ENCODE peak calls at places on chromosomes 11 and 22, in four cellular contexts. N is suprapubic skin, D is lower leg skin, F is HFF-Myc. E is an unnamed sample.

GRCh38 chr22:44497218-44497903 is 672 bp downstream of the RTL6 start:
- DNase-seq in F (no peak), N (no peak), D (peak; percentile 82), E (no peak)

GRCh38 chr11:17066691-17067090 is 10.8 kb downstream of the RPS13 start:
- DNase-seq in N (no peak), F (no peak), D (no peak), E (no peak)

GRCh38 chr22:36180038-36180880 is 19.7 kb upstream of the APOL3 start:
- DNase-seq in F (no peak), N (peak; percentile 89), D (peak; percentile 97), E (no peak)

GRCh38 chr22:49771266-49772065 is 56.2 kb downstream of the BRD1 start:
- DNase-seq in D (no peak), F (no peak), N (no peak), E (no peak)

GRCh38 chr11:46120711-46121327 is 435 bp downstream of the PHF21A start:
- DNase-seq in F (peak; percentile 42), N (no peak), D (no peak), E (peak; percentile 26)

GRCh38 chr22:38782402-38783094 is 11.4 kb downstream of the DNAL4 start:
- DNase-seq in D (no peak), N (no peak), F (no peak), E (no peak)

GRCh38 chr22:22342697-22343602 is 98.4 kb downstream of the VPREB1 start:
- DNase-seq in D (no peak), N (no peak), F (peak; percentile 3), E (no peak)

GRCh38 chr11:16186680-16187079 is 169.7 kb downstream of the SOX6 start:
- DNase-seq in D (no peak), F (no peak), N (no peak), E (no peak)

GRCh38 chr11:75508051-75508561 is 17.6 kb downstream of the GDPD5 start:
- DNase-seq in D (no peak), F (no peak), N (no peak), E (no peak)

GRCh38 chr22:42066937-42067336 is 3.7 kb downstream of the NAGA start:
- DNase-seq in N (no peak), F (no peak), D (peak; percentile 76), E (no peak)

GRCh38 chr11:121194731-121195596 is 93.9 kb downstream of the TECTA start:
- DNase-seq in D (no peak), F (peak; percentile 54), N (no peak), E (peak; percentile 10)

GRCh38 chr22:46219650-46220049 is 30.4 kb downstream of the CDPF1 start:
- DNase-seq in N (peak; percentile 21), F (no peak), D (no peak), E (no peak)

GRCh38 chr11:3166268-3167142 is 1.4 kb upstream of the OSBPL5 start:
- DNase-seq in D (no peak), F (no peak), N (peak; percentile 55), E (no peak)

GRCh38 chr22:40070701-40071100 is 75.9 kb downstream of the FAM83F start:
- DNase-seq in D (no peak), N (no peak), F (no peak), E (no peak)

GRCh38 chr11:112118176-112118575 is 31.5 kb downstream of the SDHD start:
- DNase-seq in F (no peak), D (no peak), N (no peak), E (no peak)

GRCh38 chr22:40006641-40007040 is 11.9 kb downstream of the FAM83F start:
- DNase-seq in N (no peak), F (no peak), D (no peak), E (no peak)

GRCh38 chr11:64694821-64695365 is 28.1 kb downstream of the NRXN2 start:
- DNase-seq in D (no peak), F (no peak), N (no peak), E (no peak)

GRCh38 chr11:57294225-57295131 is 30.3 kb downstream of the TNKS1BP1 start:
- DNase-seq in F (no peak), D (no peak), N (no peak), E (no peak)

GRCh38 chr22:45310331-45311032 is 748 bp downstream of the FAM118A start:
- DNase-seq in F (no peak), D (no peak), N (peak; percentile 81), E (no peak)

GRCh38 chr11:64851831-64852337 is 7.4 kb upstream of the CDC42BPG start:
- DNase-seq in N (no peak), F (no peak), D (no peak), E (no peak)

GRCh38 chr22:29030618-29031235 is 30.9 kb downstream of the C22orf31 start:
- DNase-seq in N (no peak), F (peak; percentile 62), D (no peak), E (no peak)

GRCh38 chr11:91932151-91932821 is 292.3 kb upstream of the FAT3 start:
- DNase-seq in N (no peak), D (peak; percentile 84), F (peak; percentile 65), E (no peak)

GRCh38 chr11:118497831-118498230 is 29.4 kb upstream of the TTC36 start:
- DNase-seq in F (peak; percentile 87), N (no peak), D (no peak), E (peak; percentile 4)

GRCh38 chr22:34966980-34967379 is 99.0 kb upstream of the ISX start:
- DNase-seq in D (no peak), N (no peak), F (no peak), E (peak; percentile 17)

GRCh38 chr11:133695376-133695775 is 149.9 kb downstream of the SPATA19 start:
- DNase-seq in F (no peak), D (peak; percentile 53), N (no peak), E (no peak)

GRCh38 chr11:128509990-128510389 is 77.4 kb downstream of the ETS1 start:
- DNase-seq in N (no peak), F (no peak), D (no peak), E (no peak)

GRCh38 chr11:107427569-107428180 is 29.9 kb downstream of the CWF19L2 start:
- DNase-seq in N (no peak), D (no peak), F (no peak), E (no peak)

GRCh38 chr11:11395126-11395525 is 42.1 kb upstream of the CSNK2A3 start:
- DNase-seq in F (no peak), N (no peak), D (no peak), E (no peak)

GRCh38 chr22:37686002-37686982 is at the start of gene NOL12:
- DNase-seq in N (peak; percentile 86), D (peak; percentile 95), F (no peak), E (no peak)

GRCh38 chr11:109514313-109515018 is 92.5 kb downstream of the C11orf87 start:
- DNase-seq in D (no peak), F (no peak), N (no peak), E (no peak)

GRCh38 chr11:61349189-61349751 is 12.4 kb downstream of the CYB561A3 start:
- DNase-seq in F (no peak), D (no peak), N (no peak), E (no peak)

GRCh38 chr11:5736396-5736795 is at the start of gene OR56B1:
- DNase-seq in F (no peak), N (no peak), D (no peak), E (no peak)

GRCh38 chr11:100860318-100860896 is 173.3 kb downstream of the ARHGAP42 start:
- DNase-seq in D (no peak), F (no peak), N (no peak), E (no peak)

GRCh38 chr22:25853902-25854301 is 111.9 kb downstream of the MYO18B start:
- DNase-seq in N (no peak), F (no peak), D (no peak), E (no peak)
- TF ChIP-seq CTCF in N (no peak), F (no peak), D (no peak), E (no peak)

GRCh38 chr11:88204353-88204752 is 29.1 kb upstream of the RAB38 start:
- DNase-seq in D (no peak), F (no peak), N (no peak), E (no peak)

GRCh38 chr11:88202498-88202897 is 27.3 kb upstream of the RAB38 start:
- DNase-seq in N (no peak), D (no peak), F (no peak), E (no peak)

GRCh38 chr11:88208742-88209141 is 33.5 kb upstream of the RAB38 start:
- DNase-seq in N (no peak), F (no peak), D (no peak), E (no peak)

GRCh38 chr11:88206746-88207145 is 31.5 kb upstream of the RAB38 start:
- DNase-seq in D (no peak), N (no peak), F (no peak), E (no peak)
- H3K4me3 ChIP-seq in D (no peak overlapping the region), N (no peak overlapping the region), F (no peak overlapping the region), E (no peak overlapping the region)

DNA sequence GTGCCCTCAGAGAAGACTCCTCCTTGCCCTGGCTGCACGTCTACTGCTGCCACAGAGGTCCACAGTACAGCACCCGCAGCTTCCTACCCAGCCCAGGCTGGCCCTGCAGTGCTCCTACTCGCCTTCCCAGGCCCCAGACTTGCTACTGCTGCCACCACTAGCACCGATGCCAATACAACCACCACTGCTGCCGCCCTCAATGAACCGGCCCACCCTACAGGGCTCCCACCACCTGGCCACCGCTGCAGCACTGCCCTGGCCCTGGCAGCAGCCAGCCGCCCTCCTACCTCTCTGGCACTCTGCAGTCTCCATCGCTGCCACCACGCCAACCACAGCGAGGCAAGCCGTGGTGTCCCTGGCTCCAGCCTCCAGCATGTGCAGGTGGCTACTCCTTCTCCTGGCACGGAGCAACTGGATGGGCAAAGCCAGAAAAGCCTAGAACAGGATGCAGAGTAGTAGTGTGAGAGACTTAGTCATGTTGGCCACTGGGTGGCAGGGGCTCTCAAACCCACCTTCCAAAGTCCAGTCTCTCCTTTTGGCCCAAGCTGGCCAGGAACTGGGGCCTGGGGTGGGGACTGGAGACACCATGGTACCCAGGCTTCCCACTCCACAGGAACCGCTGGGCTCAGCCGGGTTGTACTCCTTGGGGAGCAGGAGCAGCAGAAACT is 39.4 kb downstream of the C22orf42 start:
- DNase-seq in F (no peak), D (no peak), N (no peak), E (no peak)
- TF ChIP-seq CTCF in F (no peak), D (no peak), N (no peak), E (no peak)

GRCh38 chr22:20448630-20449029 is 11.0 kb upstream of the SCARF2 start:
- DNase-seq in F (no peak), D (no peak), N (no peak), E (no peak)
- H3K4me3 ChIP-seq in F (no peak overlapping the region), D (no peak overlapping the region), N (no peak overlapping the region), E (no peak overlapping the region)

GRCh38 chr22:30865656-30866055 is 102.9 kb downstream of the MORC2 start:
- DNase-seq in D (peak; percentile 76), N (peak; percentile 22), F (no peak), E (no peak)

GRCh38 chr22:30866216-30866615 is 102.4 kb downstream of the MORC2 start:
- DNase-seq in N (peak; percentile 27), F (no peak), D (peak; percentile 72), E (no peak)

GRCh38 chr22:30868663-30869385 is 99.8 kb downstream of the MORC2 start:
- DNase-seq in F (no peak), D (peak; percentile 53), N (peak; percentile 40), E (no peak)

GRCh38 chr22:30867746-30868662 is 100.6 kb downstream of the MORC2 start:
- DNase-seq in F (no peak), D (peak; percentile 64), N (peak; percentile 46), E (no peak)

DNA sequence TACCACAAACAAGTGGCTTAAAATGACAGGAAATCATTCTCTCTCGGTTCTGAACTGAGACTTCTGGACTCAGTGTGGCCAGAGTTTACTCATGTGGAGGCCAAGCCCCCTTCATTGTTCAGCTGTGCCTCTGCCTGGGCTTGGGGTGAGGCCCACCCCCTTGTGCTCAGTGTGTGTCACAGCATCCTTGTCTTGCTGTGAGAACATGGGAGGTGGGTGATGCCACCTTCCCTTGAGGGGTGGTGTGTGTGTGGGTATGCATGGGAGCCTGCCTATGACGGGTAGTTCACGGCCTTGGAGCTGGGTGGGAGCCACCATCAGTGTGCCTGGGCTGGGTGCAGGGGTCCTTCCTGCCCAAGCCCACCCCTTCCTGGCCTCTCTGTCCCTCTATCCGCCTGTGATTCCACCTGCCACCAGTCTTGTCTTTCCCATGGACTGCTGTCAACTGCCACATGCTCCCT is 101.7 kb downstream of the MORC2 start:
- DNase-seq in N (peak; percentile 16), D (peak; percentile 75), F (no peak), E (no peak)
- TF ChIP-seq CTCF in N (no peak), D (no peak), F (peak; percentile 7), E (no peak)

E was measured in AG04449.